ENCODE peak calls at places on chromosomes 11 and 22, in seven cellular contexts. T, S, C, Z, R, J and G are unnamed samples.

GRCh38 chr11:68337399-68337835 is 25.0 kb downstream of the LRP5 start:
- DNase-seq in T (no peak), S (no peak), C (no peak), Z (no peak), R (no peak), J (no peak), G (peak)

GRCh38 chr22:45225732-45226560 is 14.7 kb downstream of the KIAA0930 start:
- DNase-seq in T (no peak), S (no peak), C (no peak), Z (peak), R (no peak), J (no peak), G (peak)

GRCh38 chr11:18802381-18803257 is 11.0 kb upstream of the PTPN5 start:
- DNase-seq in T (no peak), S (peak), C (peak), Z (peak), R (no peak), J (peak), G (peak)

GRCh38 chr11:78542007-78542406 is 32.7 kb downstream of the NARS2 start:
- DNase-seq in T (no peak), S (peak), C (no peak), Z (no peak), R (no peak), J (peak), G (no peak)

GRCh38 chr22:32636884-32637283 is 162.3 kb downstream of the FBXO7 start:
- DNase-seq in T (no peak), S (no peak), C (no peak), Z (no peak), R (no peak), J (no peak), G (no peak)

GRCh38 chr11:119806064-119806915 is 77.3 kb upstream of the NECTIN1 start:
- DNase-seq in T (no peak), S (no peak), C (no peak), Z (no peak), R (no peak), J (no peak), G (no peak)

GRCh38 chr11:121249039-121249663 is 43.4 kb upstream of the SC5D start:
- DNase-seq in T (no peak), S (peak), C (peak), Z (peak), R (no peak), J (peak), G (peak)

GRCh38 chr11:126355926-126356897 is 726 bp downstream of the ST3GAL4 start:
- DNase-seq in T (no peak), S (peak), C (no peak), Z (peak), R (no peak), J (peak), G (peak)

GRCh38 chr11:83063073-83063754 is 8.5 kb downstream of the RAB30 start:
- DNase-seq in T (no peak), S (peak), C (no peak), Z (peak), R (no peak), J (peak), G (peak)

GRCh38 chr11:99325807-99326206 is 305.1 kb downstream of the CNTN5 start:
- DNase-seq in T (no peak), S (peak), C (peak), Z (peak), R (no peak), J (peak), G (peak)

GRCh38 chr11:90434858-90435257 is 212.0 kb upstream of the CHORDC1 start:
- DNase-seq in T (no peak), S (no peak), C (no peak), Z (no peak), R (no peak), J (no peak), G (peak)

GRCh38 chr11:108966206-108966605 is 301.3 kb downstream of the DDX10 start:
- DNase-seq in T (no peak), S (peak), C (no peak), Z (no peak), R (no peak), J (no peak), G (no peak)

GRCh38 chr11:62665630-62666258 is 632 bp downstream of the CSKMT start:
- DNase-seq in T (no peak), S (peak), C (no peak), Z (peak), R (peak), J (peak), G (peak)

GRCh38 chr11:64934765-64935633 is 694 bp downstream of the GPHA2 start:
- DNase-seq in T (no peak), S (no peak), C (no peak), Z (no peak), R (no peak), J (no peak), G (no peak)